ENCODE peak calls at places on chromosomes 12 and 14, in seven cellular contexts. V is SW480; Q is ureter; R is left lung; W is activated CD8-positive, alpha-beta T cell treated with anti-CD3 and anti-CD28 coated beads for 36 hours; F is naive thymus-derived CD8-positive, alpha-beta T cell; T is heart right ventricle. Y is an unnamed sample.

GRCh38 chr14:37139710-37140109 is 32.7 kb downstream of the SLC25A21 start:
- DNase-seq in F (no peak), Q (no peak), T (no peak), V (no peak), R (no peak), W (no peak), Y (no peak)

GRCh38 chr12:115866909-115867525 is 410.5 kb downstream of the MED13L start:
- DNase-seq in V (no peak), R (no peak), T (no peak), W (no peak), Q (no peak), F (no peak), Y (no peak)

GRCh38 chr12:50224026-50224692 is 57.0 kb upstream of the CERS5 start:
- DNase-seq in F (no peak), T (no peak), V (peak; percentile 94), Q (no peak), W (peak; percentile 68), R (peak; percentile 54), Y (peak; percentile 55)

GRCh38 chr12:100493371-100494012 is 19.8 kb downstream of the NR1H4 start:
- DNase-seq in Q (no peak), W (no peak), R (no peak), T (no peak), V (no peak), F (no peak), Y (no peak)

GRCh38 chr14:99742074-99742473 is 51.1 kb upstream of the EML1 start:
- DNase-seq in V (no peak), R (no peak), T (no peak), F (no peak), W (no peak), Q (no peak), Y (no peak)

GRCh38 chr12:43338848-43339526 is 213.0 kb downstream of the ADAMTS20 start:
- DNase-seq in F (no peak), V (peak; percentile 65), Q (no peak), R (no peak), W (no peak), T (no peak), Y (peak; percentile 62)

GRCh38 chr14:37213016-37213415 is 15.3 kb downstream of the MIPOL1 start:
- DNase-seq in V (no peak), W (no peak), F (no peak), R (no peak), T (no peak), Q (no peak), Y (no peak)

GRCh38 chr12:109020136-109020535 is 732 bp downstream of the SVOP start:
- DNase-seq in W (no peak), T (no peak), F (no peak), Q (no peak), V (no peak), R (no peak), Y (no peak)

GRCh38 chr14:76257111-76257803 is 105.5 kb downstream of the GPATCH2L start:
- DNase-seq in W (no peak), R (no peak), V (no peak), F (no peak), Q (no peak), T (no peak), Y (no peak)